ENCODE peak calls at places on chromosomes 5 and 9, in four cellular contexts. O, X, R and A are unnamed samples.

GRCh38 chr5:170896779-170897178 is 35.0 kb downstream of the RANBP17 start:
- DNase-seq in O (no peak), X (peak), R (peak), A (no peak)

GRCh38 chr5:10441083-10441991 is at the start of gene ROPN1L:
- DNase-seq in O (peak), X (peak), R (peak), A (peak)

GRCh38 chr9:112867275-112867991 is 23.2 kb downstream of the SLC46A2 start:
- DNase-seq in O (no peak), X (peak), R (peak), A (peak)

GRCh38 chr9:98694943-98695342 is 13.8 kb downstream of the GABBR2 start:
- DNase-seq in O (no peak), X (no peak), R (no peak), A (no peak)

GRCh38 chr5:53303105-53303504 is 177.3 kb upstream of the FST start:
- DNase-seq in O (no peak), X (peak), R (no peak), A (peak)

GRCh38 chr5:172870261-172870806 is 36.3 kb downstream of the ERGIC1 start:
- DNase-seq in O (no peak), X (peak), R (peak), A (peak)

GRCh38 chr9:111842313-111842712 is 47.6 kb upstream of the SHOC1 start:
- DNase-seq in O (no peak), X (no peak), R (no peak), A (peak)

GRCh38 chr5:32443145-32443540 is 1.4 kb downstream of the ZFR start:
- DNase-seq in O (no peak), X (peak), R (no peak), A (no peak)

GRCh38 chr9:17783227-17783626 is 204.4 kb downstream of the SH3GL2 start:
- DNase-seq in O (no peak), X (no peak), R (no peak), A (no peak)

GRCh38 chr5:154466147-154466546 is 11.9 kb downstream of the HAND1 start:
- DNase-seq in O (no peak), X (no peak), R (no peak), A (no peak)

GRCh38 chr5:125367702-125368101 is 621.3 kb upstream of the ZNF608 start:
- DNase-seq in O (no peak), X (no peak), R (no peak), A (no peak)

GRCh38 chr5:19866088-19866446 is 121.9 kb downstream of the CDH18 start:
- DNase-seq in O (no peak), X (no peak), R (no peak), A (no peak)

GRCh38 chr9:92607088-92607487 is 62.8 kb downstream of the IPPK start:
- DNase-seq in O (no peak), X (peak), R (no peak), A (peak)

GRCh38 chr9:2059131-2059929 is 44.2 kb downstream of the SMARCA2 start:
- DNase-seq in O (no peak), X (no peak), R (no peak), A (no peak)

GRCh38 chr5:58281189-58281588 is 178.7 kb downstream of the PLK2 start:
- DNase-seq in O (no peak), X (no peak), R (no peak), A (no peak)

GRCh38 chr5:180785794-180786221 is 16.8 kb downstream of the MGAT1 start:
- DNase-seq in O (no peak), X (peak), R (no peak), A (peak)

GRCh38 chr5:172683696-172684464 is 42.8 kb downstream of the NEURL1B start:
- DNase-seq in O (no peak), X (no peak), R (no peak), A (no peak)

GRCh38 chr9:22405869-22406659 is 40.6 kb upstream of the DMRTA1 start:
- DNase-seq in O (no peak), X (no peak), R (no peak), A (no peak)

GRCh38 chr5:142023836-142024235 is 11.0 kb upstream of the GNPDA1 start:
- DNase-seq in O (no peak), X (no peak), R (no peak), A (no peak)

GRCh38 chr5:145110826-145111225 is 724.3 kb downstream of the PRELID2 start:
- DNase-seq in O (no peak), X (no peak), R (no peak), A (no peak)

GRCh38 chr9:37036237-37037136 is 2.4 kb upstream of the PAX5 start:
- DNase-seq in O (no peak), X (peak), R (peak), A (no peak)

GRCh38 chr5:176596689-176597416 is 13.1 kb downstream of the GPRIN1 start:
- DNase-seq in O (no peak), X (no peak), R (peak), A (no peak)

GRCh38 chr5:119353686-119354366 is 2.0 kb upstream of the TNFAIP8 start:
- DNase-seq in O (no peak), X (no peak), R (no peak), A (no peak)

GRCh38 chr5:122192883-122193496 is 63.6 kb downstream of the ZNF474 start:
- DNase-seq in O (no peak), X (peak), R (no peak), A (no peak)

GRCh38 chr9:93533863-93534262 is 42.5 kb upstream of the PHF2 start:
- DNase-seq in O (no peak), X (no peak), R (no peak), A (no peak)

GRCh38 chr5:43573058-43573457 is 16.2 kb upstream of the PAIP1 start:
- DNase-seq in O (no peak), X (peak), R (no peak), A (peak)

GRCh38 chr9:133686642-133687575 is 50.7 kb downstream of the DBH start:
- DNase-seq in O (peak), X (no peak), R (peak), A (no peak)

GRCh38 chr5:32869216-32869615 is 158.1 kb downstream of the NPR3 start:
- DNase-seq in O (no peak), X (peak), R (no peak), A (no peak)

GRCh38 chr5:133806847-133807246 is 161.6 kb downstream of the C5orf15 start:
- DNase-seq in O (no peak), X (no peak), R (no peak), A (no peak)

GRCh38 chr5:33745101-33745770 is 146.6 kb downstream of the ADAMTS12 start:
- DNase-seq in O (no peak), X (no peak), R (no peak), A (no peak)

GRCh38 chr5:169874626-169875025 is 105.7 kb downstream of the INSYN2B start:
- DNase-seq in O (no peak), X (no peak), R (no peak), A (no peak)

GRCh38 chr5:110896901-110897300 is 158.1 kb downstream of the SLC25A46 start:
- DNase-seq in O (no peak), X (peak), R (no peak), A (no peak)

GRCh38 chr9:110126986-110127864 is 80.7 kb downstream of the C9orf152 start:
- DNase-seq in O (no peak), X (no peak), R (peak), A (peak)

GRCh38 chr5:152202321-152202720 is 202.8 kb downstream of the NMUR2 start:
- DNase-seq in O (no peak), X (no peak), R (no peak), A (no peak)

GRCh38 chr9:135989722-135990467 is 28.7 kb upstream of the UBAC1 start:
- DNase-seq in O (peak), X (no peak), R (peak), A (no peak)

GRCh38 chr9:135993409-135993742 is 32.2 kb upstream of the UBAC1 start:
- DNase-seq in O (no peak), X (no peak), R (no peak), A (no peak)

GRCh38 chr9:135990468-135991429 is 29.6 kb upstream of the UBAC1 start:
- DNase-seq in O (no peak), X (peak), R (peak), A (no peak)

GRCh38 chr9:135992486-135993408 is 31.6 kb upstream of the UBAC1 start:
- DNase-seq in O (peak), X (peak), R (peak), A (peak)

GRCh38 chr9:135991771-135992170 is 30.6 kb upstream of the UBAC1 start:
- DNase-seq in O (no peak), X (no peak), R (no peak), A (no peak)
- H3K4me3 ChIP-seq in O (no peak), X (no peak), R (no peak), A (no peak)

GRCh38 chr9:88387733-88388202 is 476 bp upstream of the SPIN1 start:
- DNase-seq in O (peak), X (peak), R (peak), A (no peak)

GRCh38 chr9:88388203-88388885 is at the start of gene SPIN1:
- DNase-seq in O (peak), X (peak), R (peak), A (no peak)

GRCh38 chr9:88392549-88392948 is 4.3 kb downstream of the SPIN1 start:
- DNase-seq in O (no peak), X (no peak), R (no peak), A (no peak)

GRCh38 chr9:88388886-88389617 is 808 bp downstream of the SPIN1 start:
- DNase-seq in O (peak), X (peak), R (peak), A (no peak)

DNA sequence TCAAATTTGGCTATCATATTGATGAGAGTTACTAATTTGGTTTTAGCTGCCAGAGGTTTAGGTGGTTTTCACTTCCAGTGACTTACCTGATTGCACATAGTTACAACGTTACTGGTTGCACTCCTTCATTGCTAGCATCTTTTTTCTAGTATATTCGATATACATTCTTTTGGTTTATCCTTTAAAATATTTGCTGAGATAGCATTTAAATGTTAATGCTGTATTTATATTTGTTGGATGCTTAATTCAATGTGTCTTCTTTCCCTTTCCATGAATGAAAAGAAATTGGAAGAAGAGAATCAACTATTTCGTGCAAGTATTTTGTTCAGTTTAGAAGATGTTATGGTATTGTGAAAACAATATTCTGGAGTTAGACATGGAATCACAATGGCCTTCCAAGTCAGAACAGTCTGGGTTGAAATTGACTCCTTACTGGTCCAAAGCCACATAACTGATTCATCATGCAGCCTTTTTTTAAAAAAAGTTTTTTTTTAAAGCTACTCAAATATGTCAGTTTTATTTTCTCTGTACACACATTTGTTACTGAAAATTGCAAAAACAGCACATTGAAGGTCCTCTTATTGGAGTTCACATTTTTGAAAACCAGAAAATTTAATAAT is 2.2 kb downstream of the SPIN1 start:
- DNase-seq in O (no peak), X (no peak), R (no peak), A (no peak)
- H3K4me3 ChIP-seq in O (peak), X (no peak), R (no peak), A (no peak)

DNA sequence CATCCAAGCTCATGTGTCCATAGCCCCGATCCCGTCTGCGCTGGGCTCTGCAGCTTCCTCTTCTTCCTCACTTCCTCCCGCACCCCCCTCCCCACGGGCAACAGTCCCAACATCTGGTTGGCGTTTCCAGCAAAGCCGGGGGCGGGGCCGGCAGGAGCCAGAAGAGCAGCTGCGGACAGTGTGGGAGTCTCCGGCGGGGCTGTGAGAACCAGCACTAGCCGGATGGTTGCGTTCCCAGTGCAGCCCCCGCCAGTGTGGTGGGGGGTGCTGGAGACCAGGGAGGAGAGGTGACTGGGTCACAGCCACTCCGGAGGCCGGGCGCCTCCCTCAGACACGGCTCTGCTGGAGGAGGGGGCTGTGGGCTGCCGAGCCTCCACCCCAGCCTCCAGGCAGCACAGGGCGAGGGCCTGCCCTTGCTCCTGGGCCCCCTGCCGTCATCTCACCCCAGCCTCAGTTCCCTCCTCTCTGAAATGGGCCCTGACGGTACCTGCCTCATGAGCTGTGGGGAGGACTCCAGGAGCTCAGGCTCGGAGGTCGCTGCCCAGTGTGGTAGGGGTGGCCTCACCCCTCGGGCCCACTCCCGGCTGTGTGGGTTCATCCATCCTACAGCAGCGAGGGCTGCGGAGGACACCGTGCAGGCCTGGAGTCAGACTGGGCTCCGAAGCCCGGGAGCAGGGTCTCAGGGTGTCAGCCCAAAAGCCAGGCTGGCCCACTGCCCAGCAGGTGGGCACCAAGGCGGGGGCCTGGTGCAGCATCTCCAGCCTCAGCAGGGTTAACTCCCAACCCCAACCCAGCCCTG is 41.5 kb upstream of the NOTCH1 start:
- DNase-seq in O (peak), X (peak), R (peak), A (peak)
- H3K4me3 ChIP-seq in O (peak), X (no peak), R (no peak), A (no peak)

GRCh38 chr9:14768561-14769234 is 46.2 kb upstream of the CER1 start:
- DNase-seq in O (no peak), X (peak), R (no peak), A (no peak)
- H3K4me3 ChIP-seq in O (peak), X (no peak), R (no peak), A (no peak)

GRCh38 chr5:1190296-1190695 is 11.1 kb upstream of the SLC6A19 start:
- DNase-seq in O (no peak), X (no peak), R (no peak), A (no peak)
- H3K4me3 ChIP-seq in O (no peak), X (no peak), R (no peak), A (no peak)

GRCh38 chr5:90477816-90478215 is 3.2 kb downstream of the POLR3G start:
- DNase-seq in O (no peak), X (no peak), R (no peak), A (no peak)

GRCh38 chr5:90477073-90477472 is 2.4 kb downstream of the POLR3G start:
- DNase-seq in O (no peak), X (peak), R (no peak), A (no peak)

GRCh38 chr5:90474235-90475107 is at the start of the genes MBLAC2 and POLR3G:
- DNase-seq in O (peak), X (peak), R (peak), A (peak)

GRCh38 chr5:90473321-90474234 is 993 bp downstream of the MBLAC2 start:
- DNase-seq in O (no peak), X (peak), R (peak), A (no peak)

GRCh38 chr5:90475436-90475980 is 844 bp downstream of the POLR3G start:
- DNase-seq in O (no peak), X (no peak), R (no peak), A (no peak)
- H3K4me3 ChIP-seq in O (peak), X (peak), R (no peak), A (peak)

GRCh38 chr5:83471405-83472212 is at the start of gene VCAN:
- DNase-seq in O (peak), X (peak), R (peak), A (peak)
- H3K4me3 ChIP-seq in O (peak), X (peak), R (peak), A (peak)

DNA sequence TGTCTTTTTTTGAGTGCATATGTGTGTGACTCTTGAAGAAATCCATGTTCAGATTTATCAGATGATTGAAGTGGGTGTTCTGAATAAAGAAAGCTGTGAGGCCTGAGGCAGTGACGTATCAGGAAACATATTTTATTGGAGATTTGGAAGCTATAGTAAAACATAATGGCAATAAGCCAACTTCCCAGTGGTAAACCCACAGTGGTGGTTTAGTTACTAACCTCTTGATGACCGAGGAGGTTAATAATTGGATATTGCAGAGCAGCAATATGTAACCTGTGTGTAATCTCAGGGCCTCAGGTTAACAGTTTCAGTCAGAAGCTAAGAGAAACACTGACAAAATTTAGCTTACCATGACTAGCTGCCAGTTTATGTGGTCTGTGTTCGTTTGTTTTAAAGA is 6.9 kb downstream of the RGMB start:
- DNase-seq in O (no peak), X (peak), R (no peak), A (no peak)
- H3K4me3 ChIP-seq in O (no peak), X (no peak), R (no peak), A (no peak)

DNA sequence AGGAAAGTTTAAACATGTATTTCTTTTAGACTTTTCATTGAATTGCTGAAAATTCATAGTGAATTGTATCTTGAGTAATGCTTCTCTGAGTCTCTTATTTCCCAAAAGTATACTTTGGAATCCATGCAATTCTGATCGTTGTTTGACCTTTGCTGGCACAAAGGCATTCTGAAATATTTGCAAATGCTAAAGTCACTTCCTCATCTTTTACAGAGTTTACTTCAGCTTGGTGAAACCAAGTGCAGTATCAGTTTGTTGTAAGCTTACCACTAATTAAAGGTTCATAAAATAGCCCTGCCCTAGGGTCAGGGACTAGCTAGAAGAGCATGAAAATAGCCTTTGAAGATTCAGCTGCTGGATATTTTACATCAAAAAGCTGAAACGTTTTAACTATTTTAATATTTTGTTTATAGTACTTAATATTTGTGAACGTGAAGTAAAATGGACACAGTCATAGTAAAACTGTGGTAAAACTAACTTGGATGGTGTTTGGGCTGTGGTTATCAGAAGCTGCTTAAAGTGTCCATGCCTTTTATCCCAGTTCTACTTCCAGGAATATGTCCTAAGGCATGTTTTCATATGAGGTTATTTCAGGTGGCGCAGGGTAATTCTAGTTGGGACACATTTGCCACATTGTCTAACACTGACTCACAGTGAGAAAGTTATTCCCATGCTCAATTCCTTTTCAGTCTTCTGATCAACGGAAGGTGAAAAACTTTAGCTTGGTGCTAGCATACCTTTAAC is 45.3 kb downstream of the SLC22A5 start:
- DNase-seq in O (no peak), X (peak), R (no peak), A (no peak)
- H3K4me3 ChIP-seq in O (no peak), X (no peak), R (no peak), A (no peak)